ENCODE peak calls at places on chromosomes 13 and 19, in eight cellular contexts. C is heart left ventricle, E is esophagus squamous epithelium, N is astrocyte of the spinal cord, A is stomach, G is mesothelial cell of epicardium, X is IMR-90, O is left ventricle myocardium inferior. U is an unnamed sample.

GRCh38 chr19:23972161-23972560 is 57.5 kb downstream of the ZNF726 start:
- DNase-seq in C (no peak), E (no peak), N (no peak), A (no peak), G (no peak), X (no peak), O (no peak), U (no peak)

GRCh38 chr13:21069561-21070004 is 8.2 kb upstream of the LATS2 start:
- DNase-seq in C (no peak), E (no peak), N (peak), A (no peak), G (no peak), X (peak), O (peak), U (peak)

GRCh38 chr13:99199541-99200432 is 867 bp upstream of the UBAC2 start:
- DNase-seq in C (no peak), E (no peak), N (peak), A (no peak), G (no peak), X (no peak), O (no peak), U (no peak)

GRCh38 chr19:5254944-5255343 is 85.7 kb downstream of the PTPRS start:
- DNase-seq in C (no peak), E (no peak), N (no peak), A (no peak), G (no peak), X (no peak), O (no peak), U (no peak)

GRCh38 chr19:50154529-50154928 is 8.6 kb downstream of the IZUMO2 start:
- DNase-seq in C (no peak), E (no peak), N (no peak), A (no peak), G (no peak), X (no peak), O (no peak), U (no peak)

GRCh38 chr13:83702021-83702420 is 180.3 kb downstream of the SLITRK1 start:
- DNase-seq in C (no peak), E (no peak), N (no peak), A (no peak), G (no peak), X (no peak), O (no peak), U (no peak)

GRCh38 chr13:66915596-66916185 is 314.4 kb downstream of the PCDH9 start:
- DNase-seq in C (no peak), E (no peak), N (peak), A (no peak), G (no peak), X (peak), O (no peak), U (peak)

GRCh38 chr13:110161112-110161897 is 145.7 kb downstream of the COL4A1 start:
- DNase-seq in C (no peak), E (no peak), N (no peak), A (no peak), G (no peak), X (no peak), O (peak), U (peak)

GRCh38 chr13:97005631-97006262 is 11.5 kb upstream of the OXGR1 start:
- DNase-seq in C (no peak), E (no peak), N (peak), A (no peak), G (no peak), X (peak), O (no peak), U (peak)

GRCh38 chr19:41111750-41112295 is 2.4 kb upstream of the CYP2F1 start:
- DNase-seq in C (no peak), E (no peak), N (no peak), A (no peak), G (no peak), X (no peak), O (no peak), U (no peak)

GRCh38 chr13:51534075-51534817 is 50.0 kb upstream of the WDFY2 start:
- DNase-seq in C (no peak), E (no peak), N (no peak), A (peak), G (no peak), X (no peak), O (peak), U (peak)

GRCh38 chr19:741506-742131 is 9.3 kb upstream of the MISP start:
- DNase-seq in C (no peak), E (no peak), N (no peak), A (no peak), G (no peak), X (no peak), O (no peak), U (no peak)

GRCh38 chr19:40143612-40144011 is 47.6 kb upstream of the MAP3K10 start:
- DNase-seq in C (no peak), E (no peak), N (no peak), A (no peak), G (no peak), X (no peak), O (peak), U (no peak)

GRCh38 chr19:55467236-55468053 is 2.9 kb upstream of the C19orf85 start:
- DNase-seq in C (peak), E (no peak), N (no peak), A (peak), G (no peak), X (peak), O (peak), U (peak)

GRCh38 chr19:3507371-3508120 is 1.4 kb downstream of the FZR1 start:
- DNase-seq in C (no peak), E (no peak), N (no peak), A (peak), G (no peak), X (no peak), O (no peak), U (peak)

GRCh38 chr19:16025108-16026101 is 50.9 kb upstream of the TPM4 start:
- DNase-seq in C (peak), E (no peak), N (peak), A (peak), G (no peak), X (peak), O (no peak), U (peak)

GRCh38 chr13:44050450-44051063 is 170.9 kb downstream of the LACC1 start:
- DNase-seq in C (no peak), E (no peak), N (peak), A (no peak), G (no peak), X (peak), O (no peak), U (peak)

GRCh38 chr13:98423417-98423816 is 153.5 kb downstream of the STK24 start:
- DNase-seq in C (no peak), E (no peak), N (no peak), A (no peak), G (no peak), X (no peak), O (no peak), U (no peak)

GRCh38 chr13:46593403-46593802 is 40.4 kb downstream of the LRCH1 start:
- DNase-seq in C (no peak), E (no peak), N (no peak), A (no peak), G (no peak), X (no peak), O (no peak), U (no peak)

GRCh38 chr13:100409132-100409531 is 179.5 kb downstream of the GGACT start:
- DNase-seq in C (no peak), E (no peak), N (peak), A (no peak), G (no peak), X (peak), O (no peak), U (no peak)

DNA sequence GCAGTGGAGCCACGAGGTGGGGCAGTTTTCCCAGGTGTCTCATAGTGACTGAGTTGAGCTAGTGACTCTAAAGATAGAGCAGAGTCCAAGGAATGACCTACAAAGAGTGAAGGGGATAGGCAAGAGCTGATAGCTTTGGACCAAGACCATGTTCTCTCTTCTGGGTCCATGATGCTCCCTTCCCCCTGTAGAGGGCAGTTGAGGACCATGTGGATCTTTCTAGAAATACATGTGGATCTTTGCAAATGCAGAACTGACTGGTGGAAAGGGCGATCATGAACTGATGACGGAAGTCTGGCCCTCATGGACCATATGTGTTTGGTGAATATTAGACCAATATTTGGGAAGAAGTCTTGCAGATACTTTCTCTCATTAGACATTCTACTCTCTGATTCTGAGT is 6.9 kb downstream of the PSG1 start:
- DNase-seq in C (no peak), E (no peak), N (no peak), A (no peak), G (no peak), X (no peak), O (no peak), U (peak)
- TF ChIP-seq CTCF in C (no peak), E (no peak), N (no peak), A (no peak), G (no peak), X (no peak), O (no peak), U (peak)

GRCh38 chr13:49652691-49653305 is 24.5 kb downstream of the ARL11 start:
- DNase-seq in C (no peak), E (no peak), N (no peak), A (peak), G (no peak), X (peak), O (no peak), U (peak)

GRCh38 chr13:49649963-49650312 is 21.6 kb downstream of the ARL11 start:
- DNase-seq in C (no peak), E (no peak), N (no peak), A (no peak), G (no peak), X (peak), O (no peak), U (no peak)

GRCh38 chr13:49646688-49647087 is 18.4 kb downstream of the ARL11 start:
- DNase-seq in C (no peak), E (no peak), N (no peak), A (no peak), G (no peak), X (no peak), O (no peak), U (no peak)

GRCh38 chr13:49651775-49652690 is 23.7 kb downstream of the ARL11 start:
- DNase-seq in C (no peak), E (no peak), N (no peak), A (no peak), G (no peak), X (no peak), O (no peak), U (no peak)

DNA sequence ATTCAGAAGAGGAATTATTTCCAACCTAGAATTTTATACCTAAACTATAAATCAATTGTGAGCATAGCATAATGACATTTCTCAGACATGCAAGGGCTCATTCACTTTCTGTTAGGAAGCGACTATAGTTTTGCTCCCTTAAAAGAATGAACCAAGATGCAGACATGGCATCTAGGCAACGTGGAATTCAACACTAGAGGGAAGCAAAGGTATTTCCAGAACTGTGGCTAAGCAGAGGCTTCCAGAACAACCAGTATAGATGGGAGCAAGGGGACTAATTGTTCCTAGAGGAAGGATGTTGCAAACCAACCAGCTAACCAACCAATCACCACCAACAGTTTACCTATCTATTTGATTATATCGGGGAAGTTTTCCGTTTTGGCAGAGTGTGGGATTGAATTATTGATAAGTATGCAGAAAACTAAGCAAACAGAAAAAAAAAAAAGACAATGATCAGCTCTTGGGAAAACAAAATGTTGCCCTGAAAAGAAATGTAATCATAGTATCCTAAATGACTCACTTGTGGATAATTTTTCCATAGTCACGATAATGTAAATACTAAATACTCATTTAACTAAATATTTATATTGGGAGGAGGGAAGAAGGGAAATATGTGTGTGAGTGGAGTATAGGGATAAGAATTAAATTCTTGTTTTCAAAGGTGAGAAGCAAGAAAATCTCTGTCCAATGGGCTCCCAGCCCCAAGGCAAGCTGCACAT is 21.1 kb downstream of the ARL11 start:
- DNase-seq in C (no peak), E (no peak), N (peak), A (no peak), G (no peak), X (peak), O (no peak), U (peak)
- TF ChIP-seq CTCF in C (no peak), E (no peak), N (peak), A (peak), G (no peak), X (peak), O (peak), U (peak)

GRCh38 chr13:103134271-103134670 is 68.1 kb upstream of the SLC10A2 start:
- DNase-seq in C (no peak), E (no peak), N (no peak), A (no peak), G (no peak), X (no peak), O (no peak), U (no peak)

GRCh38 chr13:103142091-103142594 is 75.9 kb upstream of the SLC10A2 start:
- DNase-seq in C (no peak), E (no peak), N (no peak), A (no peak), G (no peak), X (no peak), O (no peak), U (no peak)

GRCh38 chr13:103145476-103145875 is 79.3 kb upstream of the SLC10A2 start:
- DNase-seq in C (no peak), E (no peak), N (no peak), A (no peak), G (no peak), X (no peak), O (no peak), U (peak)

GRCh38 chr13:103140001-103140671 is 73.9 kb upstream of the SLC10A2 start:
- DNase-seq in C (no peak), E (no peak), N (peak), A (no peak), G (no peak), X (no peak), O (no peak), U (peak)
- TF ChIP-seq CTCF in C (peak), E (no peak), N (peak), A (peak), G (peak), X (no peak), O (peak), U (peak)

DNA sequence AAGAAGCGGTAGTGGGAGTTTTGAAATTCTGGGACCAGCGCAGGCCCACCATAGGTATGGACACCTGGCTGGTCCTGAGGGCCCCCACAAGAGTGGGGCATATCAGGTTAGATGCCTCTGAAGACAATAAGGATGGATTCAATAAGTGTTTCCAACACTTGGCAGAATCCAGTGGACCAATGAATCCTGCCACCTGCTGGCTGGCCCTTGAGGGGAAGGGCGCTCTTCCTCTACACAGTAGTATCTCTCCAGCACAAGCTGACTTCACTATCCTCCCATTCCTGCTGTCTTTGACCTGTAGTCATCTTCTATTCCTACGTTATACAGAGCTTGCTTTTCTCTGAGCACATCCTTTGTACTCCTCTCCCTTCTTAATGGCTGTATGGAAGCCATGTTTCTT is 199.7 kb upstream of the TSHZ3 start:
- DNase-seq in C (no peak), E (no peak), N (peak), A (no peak), G (no peak), X (peak), O (peak), U (peak)
- TF ChIP-seq CTCF in C (peak), E (no peak), N (peak), A (no peak), G (no peak), X (peak), O (peak), U (no peak)

GRCh38 chr13:102724923-102725322 is 30.1 kb upstream of the METTL21C start:
- DNase-seq in C (no peak), E (no peak), N (peak), A (no peak), G (no peak), X (peak), O (no peak), U (peak)
- TF ChIP-seq CTCF in C (no peak), E (no peak), N (peak), A (no peak), G (peak), X (peak), O (peak), U (peak)

GRCh38 chr13:88144580-88144979 is 473.4 kb downstream of the SLITRK5 start:
- DNase-seq in C (no peak), E (no peak), N (no peak), A (no peak), G (no peak), X (no peak), O (no peak), U (no peak)
- TF ChIP-seq CTCF in C (no peak), E (no peak), N (no peak), A (no peak), G (no peak), X (no peak), O (no peak), U (no peak)

GRCh38 chr13:94344126-94344863 is 135.2 kb downstream of the DCT start:
- DNase-seq in C (no peak), E (no peak), N (no peak), A (no peak), G (no peak), X (peak), O (no peak), U (peak)

GRCh38 chr13:94343243-94343585 is 136.3 kb downstream of the DCT start:
- DNase-seq in C (no peak), E (no peak), N (peak), A (no peak), G (no peak), X (peak), O (no peak), U (no peak)

GRCh38 chr13:94346261-94347019 is 133.0 kb downstream of the DCT start:
- DNase-seq in C (no peak), E (no peak), N (no peak), A (no peak), G (no peak), X (no peak), O (no peak), U (no peak)

GRCh38 chr13:94342436-94343242 is 136.8 kb downstream of the DCT start:
- DNase-seq in C (no peak), E (no peak), N (no peak), A (no peak), G (no peak), X (no peak), O (no peak), U (no peak)

DNA sequence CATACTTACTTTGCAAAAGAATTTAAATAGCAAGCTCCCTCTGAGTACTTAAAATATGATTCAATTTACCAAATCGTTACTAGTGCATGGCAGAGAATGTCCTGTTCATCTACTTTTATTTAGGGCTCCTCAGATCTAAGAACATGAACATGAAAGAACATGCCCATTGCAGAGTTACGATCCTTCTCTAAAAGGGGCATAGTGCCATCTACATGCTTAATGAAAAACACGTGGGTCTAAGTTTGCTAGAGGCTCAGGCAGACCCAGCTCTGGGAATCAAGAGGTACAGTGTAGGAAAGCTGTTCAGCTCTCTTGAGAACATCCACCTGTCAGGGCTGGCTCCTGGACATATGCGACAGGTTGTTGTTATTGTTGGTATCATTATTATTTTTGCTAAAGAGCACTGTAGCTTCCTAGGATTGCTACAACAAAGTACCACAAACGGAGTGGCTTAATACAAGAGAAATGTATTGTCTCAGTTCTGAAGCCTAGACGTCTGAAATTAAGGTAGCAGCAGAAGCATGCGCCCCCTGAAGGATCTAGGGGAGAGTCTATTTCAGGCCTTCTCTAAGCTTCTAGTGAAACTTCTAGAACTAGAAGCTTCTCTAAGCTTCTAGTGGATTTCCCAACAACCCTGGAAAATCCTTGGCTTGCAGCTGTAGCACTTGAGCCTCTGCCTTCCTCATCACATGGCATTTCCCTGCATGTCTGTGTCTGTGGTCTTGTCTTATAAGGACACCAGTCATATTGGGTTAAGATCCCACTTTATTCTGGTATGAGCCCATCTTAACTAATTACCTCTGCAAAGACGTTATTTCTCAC is 133.9 kb downstream of the DCT start:
- DNase-seq in C (no peak), E (no peak), N (peak), A (no peak), G (no peak), X (peak), O (no peak), U (peak)
- TF ChIP-seq CTCF in C (no peak), E (no peak), N (no peak), A (no peak), G (no peak), X (no peak), O (peak), U (peak)

GRCh38 chr13:73059460-73060250 is 850 bp downstream of the KLF5 start:
- DNase-seq in C (peak), E (no peak), N (peak), A (peak), G (peak), X (peak), O (peak), U (peak)
- TF ChIP-seq CTCF in C (no peak), E (no peak), N (peak), A (no peak), G (no peak), X (peak), O (peak), U (no peak)